ENCODE peak calls at places on chromosome 22, in seven cellular contexts. O, S, G, Z, X, A and K are unnamed samples.

GRCh38 chr22:36871669-36872081 is 10.9 kb downstream of the NCF4 start:
- DNase-seq in A (no peak), G (peak), X (no peak), Z (no peak), S (no peak), O (peak), K (no peak)

GRCh38 chr22:39208013-39208680 is 36.6 kb downstream of the PDGFB start:
- DNase-seq in G (peak), A (no peak), Z (no peak), X (no peak), O (no peak), S (no peak), K (no peak)

GRCh38 chr22:23183107-23183698 is 2.9 kb downstream of the BCR start:
- DNase-seq in S (no peak), O (peak), Z (no peak), A (no peak), G (peak), X (peak), K (peak)

GRCh38 chr22:33785283-33785991 is 134.8 kb downstream of the LARGE1 start:
- DNase-seq in A (no peak), G (no peak), Z (peak), O (no peak), X (no peak), S (no peak), K (no peak)

GRCh38 chr22:37520754-37521153 is 1.5 kb upstream of the CARD10 start:
- DNase-seq in Z (no peak), G (no peak), X (no peak), S (no peak), A (no peak), O (no peak), K (no peak)

GRCh38 chr22:49629586-49630447 is 197.9 kb downstream of the BRD1 start:
- DNase-seq in O (peak), S (no peak), A (no peak), X (no peak), G (no peak), Z (no peak), K (no peak)

GRCh38 chr22:32106930-32107329 is 52.2 kb downstream of the C22orf42 start:
- DNase-seq in Z (no peak), O (peak), S (peak), A (no peak), G (peak), X (no peak), K (peak)

GRCh38 chr22:47609653-47610052 is 847.2 kb downstream of the TBC1D22A start:
- DNase-seq in O (no peak), A (no peak), X (no peak), Z (no peak), S (no peak), G (no peak), K (no peak)

GRCh38 chr22:38338772-38339379 is 21.6 kb upstream of the CSNK1E start:
- DNase-seq in S (no peak), Z (no peak), G (no peak), O (no peak), X (no peak), A (no peak), K (no peak)

GRCh38 chr22:44753189-44754042 is 1.0 kb downstream of the ARHGAP8 start:
- DNase-seq in O (peak), X (no peak), S (no peak), A (no peak), Z (peak), G (no peak), K (no peak)

GRCh38 chr22:24189249-24190158 is 8.2 kb downstream of the SUSD2 start:
- DNase-seq in O (peak), X (peak), S (peak), A (peak), G (peak), Z (no peak), K (peak)

GRCh38 chr22:26656896-26657851 is at the start of gene MIAT:
- DNase-seq in A (no peak), G (peak), X (no peak), O (peak), Z (no peak), S (peak), K (no peak)

GRCh38 chr22:33302549-33302948 is 244.4 kb upstream of the SYN3 start:
- DNase-seq in X (no peak), O (no peak), Z (no peak), G (no peak), A (no peak), S (no peak), K (no peak)

GRCh38 chr22:24703101-24703500 is 71.4 kb downstream of the PIWIL3 start:
- DNase-seq in S (no peak), A (no peak), Z (no peak), G (no peak), X (no peak), O (peak), K (no peak)

GRCh38 chr22:46851941-46852340 is 89.5 kb downstream of the TBC1D22A start:
- DNase-seq in X (no peak), G (no peak), S (no peak), O (no peak), Z (no peak), A (no peak), K (no peak)

GRCh38 chr22:24104307-24105017 is 76.8 kb upstream of the SUSD2 start:
- DNase-seq in X (no peak), Z (no peak), G (no peak), A (no peak), O (no peak), S (peak), K (no peak)

GRCh38 chr22:22666307-22667091 is 22.1 kb downstream of the GGTLC2 start:
- DNase-seq in G (peak), Z (no peak), S (peak), X (no peak), A (no peak), O (peak), K (peak)

GRCh38 chr22:37781434-37782059 is 26.2 kb upstream of the GCAT start:
- DNase-seq in A (no peak), X (no peak), O (no peak), S (no peak), G (peak), Z (no peak), K (no peak)

DNA sequence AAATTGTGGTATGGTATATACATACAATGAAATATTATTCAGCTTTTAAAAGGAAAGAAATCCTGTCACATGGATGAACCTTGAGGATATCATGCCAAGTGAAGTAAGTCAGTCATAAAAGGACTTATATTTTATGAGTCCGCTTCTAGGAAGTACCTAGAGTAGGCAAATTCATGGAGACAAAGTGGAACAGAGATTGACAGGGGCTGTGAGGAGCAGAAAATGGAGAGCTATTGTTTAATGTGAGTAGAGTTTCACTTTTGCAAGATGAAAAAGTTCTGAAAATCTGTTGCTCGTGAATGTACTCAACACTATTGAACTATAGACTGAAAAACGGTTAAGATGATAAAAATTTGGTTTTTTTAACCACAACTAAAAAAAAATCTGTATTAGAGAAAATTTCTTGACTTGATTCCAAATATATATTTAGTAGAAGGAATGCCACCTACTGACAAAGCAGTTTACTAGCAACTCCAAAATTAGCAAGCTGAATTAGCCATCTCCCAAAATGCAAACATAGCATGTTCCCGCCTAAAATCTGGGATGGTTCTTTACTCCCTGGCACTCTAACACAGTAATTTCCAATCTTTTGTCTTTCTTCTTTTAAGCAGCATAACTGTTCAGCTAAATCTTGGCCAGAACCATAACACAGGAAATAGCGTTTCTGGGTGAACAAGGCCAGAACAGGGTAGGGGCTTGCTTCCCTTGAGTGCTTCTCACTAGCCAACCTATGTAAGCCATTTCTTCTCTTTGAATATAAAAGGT is 1.5 kb downstream of the UFD1 start:
- DNase-seq in A (no peak), X (no peak), G (no peak), S (no peak), Z (no peak), O (no peak), K (no peak)
- TF ChIP-seq CTCF in A (no peak), X (no peak), G (no peak), S (peak), Z (no peak), O (peak), K (no peak)

GRCh38 chr22:29815580-29815979 is 22.5 kb downstream of the ASCC2 start:
- DNase-seq in S (no peak), G (no peak), Z (no peak), A (no peak), O (no peak), X (no peak), K (no peak)

GRCh38 chr22:29814003-29814402 is 24.1 kb downstream of the ASCC2 start:
- DNase-seq in X (no peak), A (no peak), Z (no peak), O (peak), G (no peak), S (no peak), K (no peak)

GRCh38 chr22:29811377-29811776 is 26.7 kb downstream of the ASCC2 start:
- DNase-seq in Z (no peak), X (no peak), G (no peak), S (no peak), A (no peak), O (no peak), K (no peak)

GRCh38 chr22:29813126-29813525 is 24.9 kb downstream of the ASCC2 start:
- DNase-seq in Z (no peak), X (no peak), A (no peak), O (no peak), G (no peak), S (no peak), K (no peak)

DNA sequence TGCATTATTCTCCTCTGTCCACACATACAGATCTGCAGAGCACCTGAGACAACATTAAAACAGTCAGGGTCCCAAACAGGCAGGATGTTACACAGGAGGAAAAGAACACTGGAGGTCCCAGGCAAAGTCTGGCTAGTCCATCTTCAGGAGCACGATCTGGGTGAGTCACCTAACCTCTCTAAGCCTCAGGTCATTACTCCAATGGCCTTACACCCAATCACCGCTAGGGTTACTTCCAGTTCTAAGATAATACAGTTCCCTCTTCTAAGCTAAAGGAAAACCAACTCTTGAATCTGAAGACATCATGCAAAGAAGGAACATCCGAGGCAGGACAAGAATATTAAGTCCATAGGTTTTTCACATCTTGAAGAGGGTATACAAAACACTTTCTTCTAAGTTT is 24.5 kb downstream of the ASCC2 start:
- DNase-seq in X (no peak), A (no peak), S (no peak), Z (no peak), O (peak), G (no peak), K (no peak)
- TF ChIP-seq CTCF in X (no peak), A (no peak), S (no peak), Z (no peak), O (peak), G (peak), K (no peak)

DNA sequence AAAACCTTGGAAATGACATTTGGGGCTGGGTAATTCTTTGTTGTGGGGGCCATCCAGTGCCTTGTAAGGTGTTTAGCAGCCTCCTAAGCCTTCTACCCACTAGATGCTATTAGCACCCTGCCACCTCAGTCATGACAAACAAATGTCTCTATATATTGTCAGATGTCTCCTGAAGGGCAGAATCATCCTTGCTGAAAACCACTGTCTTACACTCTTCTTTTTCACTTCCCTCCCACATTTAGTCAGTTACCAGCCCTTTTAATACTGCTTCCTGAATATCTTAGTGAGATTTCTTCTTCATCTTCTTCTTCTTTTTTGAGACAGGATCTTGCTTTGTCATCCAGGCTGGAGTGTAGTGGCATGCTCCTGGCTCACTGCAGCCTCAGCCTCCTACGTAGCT is 33.1 kb downstream of the TNRC6B start:
- DNase-seq in G (no peak), Z (no peak), O (no peak), X (no peak), S (peak), A (no peak), K (no peak)
- TF ChIP-seq CTCF in G (no peak), Z (no peak), O (no peak), X (no peak), S (no peak), A (no peak), K (no peak)

GRCh38 chr22:42794551-42795510 is 62.2 kb downstream of the ARFGAP3 start:
- DNase-seq in X (no peak), S (no peak), Z (no peak), O (no peak), G (peak), A (no peak), K (no peak)
- TF ChIP-seq CTCF in X (no peak), S (no peak), Z (peak), O (peak), G (peak), A (no peak), K (no peak)